ENCODE peak calls at places on chromosomes 6 and 20, in five cellular contexts. H is heart left ventricle, C is testis, E is stomach, Q is A549. S is an unnamed sample.

GRCh38 chr20:50368813-50369224 is 141.4 kb upstream of the PTPN1 start:
- DNase-seq in E (no peak), H (no peak), C (no peak), Q (peak), S (no peak)

GRCh38 chr20:39264506-39265172 is 302.5 kb downstream of the DHX35 start:
- DNase-seq in C (peak), Q (peak), E (peak), H (no peak), S (peak)

GRCh38 chr6:4776967-4777925 is 1.0 kb downstream of the CDYL start:
- DNase-seq in E (no peak), H (no peak), Q (peak), C (peak), S (peak)

GRCh38 chr20:47016068-47016664 is 121.5 kb downstream of the EYA2 start:
- DNase-seq in H (no peak), C (no peak), Q (no peak), E (no peak), S (no peak)

GRCh38 chr6:84688187-84688878 is 76.1 kb downstream of the TBX18 start:
- DNase-seq in C (no peak), Q (no peak), H (no peak), E (no peak), S (no peak)

GRCh38 chr20:47304287-47304686 is 52.2 kb downstream of the ZMYND8 start:
- DNase-seq in C (no peak), H (no peak), Q (peak), E (peak), S (no peak)

GRCh38 chr20:29873946-29874345 is 1383.5 kb upstream of the DEFB115 start:
- DNase-seq in H (peak), Q (peak), E (peak), C (peak), S (peak)

GRCh38 chr6:12911387-12911960 is 194.9 kb downstream of the PHACTR1 start:
- DNase-seq in E (no peak), H (no peak), C (no peak), Q (peak), S (no peak)

GRCh38 chr6:163671355-163671754 is 256.8 kb downstream of the QKI start:
- DNase-seq in C (peak), E (no peak), H (no peak), Q (no peak), S (no peak)

GRCh38 chr6:44679906-44680698 is 292.6 kb downstream of the CDC5L start:
- DNase-seq in C (no peak), Q (no peak), H (no peak), E (no peak), S (no peak)

GRCh38 chr6:88856566-88856965 is 106.9 kb downstream of the RNGTT start:
- DNase-seq in H (no peak), C (no peak), Q (no peak), E (no peak), S (no peak)

GRCh38 chr6:145323652-145324051 is 411.7 kb downstream of the EPM2A start:
- DNase-seq in C (no peak), Q (no peak), E (no peak), H (no peak), S (no peak)

GRCh38 chr20:3727333-3728035 is 5.0 kb upstream of the HSPA12B start:
- DNase-seq in E (no peak), C (peak), Q (no peak), H (peak), S (no peak)

GRCh38 chr6:13428528-13429405 is 58.6 kb downstream of the GFOD1 start:
- DNase-seq in H (no peak), C (no peak), Q (no peak), E (no peak), S (no peak)

GRCh38 chr6:68108243-68108835 is 526.7 kb upstream of the ADGRB3 start:
- DNase-seq in Q (peak), E (no peak), C (no peak), H (no peak), S (no peak)

GRCh38 chr6:63389191-63389844 is 69.5 kb upstream of the LGSN start:
- DNase-seq in E (no peak), H (no peak), Q (no peak), C (peak), S (no peak)

GRCh38 chr6:152277826-152278247 is 359.3 kb downstream of the SYNE1 start:
- DNase-seq in Q (no peak), H (peak), E (peak), C (no peak), S (no peak)

GRCh38 chr20:31930758-31931157 is 21.1 kb downstream of the PDRG1 start:
- DNase-seq in Q (no peak), H (no peak), E (no peak), C (no peak), S (no peak)

GRCh38 chr20:4260102-4260501 is 244.7 kb upstream of the RNF24 start:
- DNase-seq in Q (no peak), H (no peak), C (no peak), E (no peak), S (no peak)

GRCh38 chr6:54980511-54981275 is 134.1 kb downstream of the FAM83B start:
- DNase-seq in C (no peak), H (no peak), E (no peak), Q (no peak), S (no peak)

GRCh38 chr20:38585404-38586180 is 4.6 kb downstream of the ADIG start:
- DNase-seq in Q (no peak), H (no peak), C (no peak), E (no peak), S (no peak)

GRCh38 chr6:145801021-145801420 is 13.6 kb downstream of the FBXO30 start:
- DNase-seq in Q (no peak), E (no peak), C (no peak), H (no peak), S (no peak)

GRCh38 chr6:84026721-84027164 is 6.8 kb upstream of the MRAP2 start:
- DNase-seq in Q (peak), C (no peak), E (no peak), H (no peak), S (no peak)

GRCh38 chr20:57749861-57750260 is 40.0 kb upstream of the PMEPA1 start:
- DNase-seq in E (no peak), H (no peak), Q (no peak), C (no peak), S (no peak)

GRCh38 chr6:138500867-138501446 is 1.7 kb upstream of the NHSL1 start:
- DNase-seq in C (no peak), H (no peak), Q (no peak), E (no peak), S (no peak)

GRCh38 chr20:36856691-36857635 is 19.0 kb upstream of the TLDC2 start:
- DNase-seq in Q (no peak), E (no peak), C (no peak), H (no peak), S (no peak)

GRCh38 chr6:30681696-30682180 is 4.7 kb downstream of the PPP1R18 start:
- DNase-seq in C (no peak), E (no peak), Q (no peak), H (no peak), S (no peak)

GRCh38 chr6:44660561-44661220 is 273.2 kb downstream of the CDC5L start:
- DNase-seq in E (no peak), C (no peak), H (no peak), Q (no peak), S (no peak)

GRCh38 chr6:35300848-35301247 is 3.2 kb downstream of the DEF6 start:
- DNase-seq in Q (no peak), C (no peak), E (no peak), H (no peak), S (peak)

GRCh38 chr6:56515081-56515905 is 127.4 kb downstream of the DST start:
- DNase-seq in E (no peak), Q (no peak), C (no peak), H (no peak), S (no peak)

GRCh38 chr6:148954934-148955915 is 208.4 kb downstream of the UST start:
- DNase-seq in C (peak), Q (no peak), E (no peak), H (no peak), S (no peak)
- TF ChIP-seq CTCF in C (no peak), Q (no peak), E (no peak), H (no peak), S (no peak)

DNA sequence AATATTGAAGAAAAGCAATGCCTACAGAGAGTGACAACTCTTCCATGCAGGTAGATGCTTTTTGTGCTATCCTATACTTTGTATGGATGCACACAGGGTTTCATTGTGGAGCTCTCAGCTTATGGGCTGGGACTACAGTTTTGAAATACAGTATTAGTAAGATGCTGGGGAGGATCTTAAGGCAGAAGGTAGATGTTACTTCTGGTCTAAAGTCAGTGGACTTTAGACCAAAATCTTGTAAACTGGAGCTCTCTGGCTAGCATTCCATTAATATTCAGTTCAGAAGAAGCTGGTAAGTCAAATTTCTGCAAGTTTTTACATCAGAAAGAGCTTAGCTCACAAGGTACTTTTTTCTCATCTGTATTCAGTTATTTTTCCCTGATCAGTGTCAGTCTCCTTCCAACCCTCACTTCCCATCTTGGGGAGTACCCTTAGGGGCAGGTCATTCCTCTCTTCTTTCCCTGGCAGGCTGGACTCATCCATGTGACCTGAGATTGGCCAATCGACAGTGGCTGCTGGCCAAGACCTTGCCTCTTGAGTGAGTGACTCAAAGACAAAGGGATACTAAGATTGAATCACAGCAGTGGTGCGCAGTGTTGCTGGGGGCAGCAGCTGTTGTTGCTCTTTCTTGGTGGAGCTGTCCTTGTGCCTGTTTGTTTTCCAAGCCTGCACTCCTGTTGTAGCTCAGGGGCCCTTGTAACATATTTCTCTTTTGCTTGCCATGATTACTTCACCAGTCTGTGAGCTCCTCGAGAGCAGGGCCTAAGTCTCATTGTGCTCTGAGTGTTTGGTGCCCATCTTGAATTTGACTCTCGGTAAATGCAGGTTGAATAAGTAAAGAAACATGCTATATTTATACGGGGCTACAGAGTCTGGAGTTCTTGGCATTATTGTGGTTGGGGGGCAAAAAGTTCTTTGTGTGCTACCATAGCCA is 2.8 kb upstream of the PHF20 start:
- DNase-seq in H (peak), C (peak), Q (peak), E (peak), S (peak)
- TF ChIP-seq POLR2A in H (peak), C (no peak), Q (peak), E (no peak), S (peak)

GRCh38 chr20:2133318-2134183 is 31.9 kb downstream of the STK35 start:
- DNase-seq in C (no peak), E (no peak), H (no peak), Q (peak), S (no peak)
- H3K27ac ChIP-seq in C (no peak), E (peak), H (no peak), Q (peak), S (no peak)

GRCh38 chr20:52103469-52103910 is 88.1 kb downstream of the ZFP64 start:
- DNase-seq in E (no peak), H (no peak), Q (no peak), C (no peak), S (no peak)

GRCh38 chr20:52103911-52104545 is 87.6 kb downstream of the ZFP64 start:
- DNase-seq in Q (no peak), C (no peak), H (no peak), E (no peak), S (no peak)

GRCh38 chr20:52104546-52105044 is 87.0 kb downstream of the ZFP64 start:
- DNase-seq in Q (peak), E (no peak), C (no peak), H (no peak), S (no peak)

GRCh38 chr20:52105045-52105572 is 86.5 kb downstream of the ZFP64 start:
- DNase-seq in C (peak), H (no peak), E (no peak), Q (peak), S (no peak)

GRCh38 chr20:52105573-52106422 is 85.8 kb downstream of the ZFP64 start:
- DNase-seq in E (no peak), H (no peak), Q (peak), C (no peak), S (no peak)
- TF ChIP-seq CTCF in E (no peak), H (no peak), Q (peak), C (no peak), S (no peak)

GRCh38 chr6:125647391-125647790 is 102.0 kb upstream of the HEY2 start:
- DNase-seq in H (no peak), C (no peak), Q (no peak), E (no peak), S (no peak)
- TF ChIP-seq POLR2A in H (no peak), C (no peak), Q (no peak), E (no peak), S (no peak)

DNA sequence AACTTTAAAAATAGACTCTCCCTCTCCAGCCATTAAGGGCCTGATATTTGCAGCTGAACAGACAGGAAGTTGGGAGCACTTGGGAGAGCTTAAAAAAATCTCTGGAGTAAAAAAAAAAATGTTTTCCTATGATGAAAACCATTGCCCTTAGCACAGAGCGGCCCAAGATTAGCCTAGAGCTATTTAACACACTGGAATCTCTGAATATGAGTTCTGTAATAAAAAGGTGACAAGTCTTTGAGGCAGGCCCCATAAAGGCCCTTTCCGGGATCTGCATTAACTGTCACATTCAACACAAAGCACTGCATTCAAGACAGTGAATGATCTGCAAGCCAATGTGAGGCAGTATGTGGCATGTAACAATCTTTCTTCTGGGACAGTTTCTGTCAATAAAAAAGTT is 393.7 kb downstream of the ZFAND3 start:
- DNase-seq in H (no peak), C (no peak), E (no peak), Q (no peak), S (no peak)
- H3K27ac ChIP-seq in H (no peak), C (no peak), E (peak), Q (no peak), S (no peak)

GRCh38 chr6:31689249-31690110 is 8.6 kb upstream of the LY6G5C start:
- DNase-seq in H (peak), E (no peak), C (no peak), Q (no peak), S (no peak)
- TF ChIP-seq CTCF in H (no peak), E (no peak), C (no peak), Q (peak), S (peak)

GRCh38 chr6:6686748-6687601 is 98.5 kb downstream of the LY86 start:
- DNase-seq in Q (peak), H (peak), E (peak), C (peak), S (peak)
- TF ChIP-seq POLR2A in Q (peak), H (peak), E (no peak), C (no peak), S (peak)

DNA sequence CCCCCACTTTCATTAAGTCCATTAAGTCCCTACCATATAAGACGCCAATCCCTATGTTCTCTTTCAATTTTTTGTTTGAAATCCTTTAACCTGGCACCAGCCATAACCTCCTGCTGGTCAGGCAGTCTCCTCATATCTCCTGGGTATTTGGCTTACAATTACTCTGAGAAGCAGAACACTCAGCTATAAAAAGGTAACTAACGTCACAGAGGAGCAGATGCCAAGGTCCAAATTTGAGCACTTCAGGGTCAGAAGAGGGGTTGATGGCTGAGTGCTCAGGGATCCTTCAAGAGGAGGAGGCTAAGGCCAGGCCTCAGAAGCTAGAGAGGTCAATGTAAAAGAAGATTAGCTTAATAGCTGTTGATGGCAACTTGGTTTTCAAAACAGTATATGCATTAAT is 22.3 kb upstream of the RCAN2 start:
- DNase-seq in E (no peak), H (no peak), Q (no peak), C (no peak), S (no peak)
- H3K27ac ChIP-seq in E (peak), H (peak), Q (no peak), C (no peak), S (no peak)